ENCODE peak calls at places on chromosomes 6 and 20, in six cellular contexts. One of them, this sample, is unnamed.

GRCh38 chr6:111662192-111662793 is 56.6 kb upstream of the TRAF3IP2 start:
- DNase-seq in psoas muscle: no peak
- DNase-seq in adrenal gland: no peak
- DNase-seq in A549: no peak
- DNase-seq in CD8-positive, alpha-beta T cell: no peak
- DNase-seq in HFF-Myc: no peak
- DNase-seq in this sample: no peak

GRCh38 chr6:113584767-113585166 is 272.4 kb upstream of the MARCKS start:
- DNase-seq in psoas muscle: no peak
- DNase-seq in adrenal gland: no peak
- DNase-seq in A549: no peak
- DNase-seq in CD8-positive, alpha-beta T cell: no peak
- DNase-seq in HFF-Myc: no peak
- DNase-seq in this sample: no peak

GRCh38 chr6:47276377-47276776 is 33.3 kb downstream of the TNFRSF21 start:
- DNase-seq in psoas muscle: no peak
- DNase-seq in adrenal gland: no peak
- DNase-seq in A549: no peak
- DNase-seq in CD8-positive, alpha-beta T cell: no peak
- DNase-seq in HFF-Myc: peak
- DNase-seq in this sample: no peak

GRCh38 chr6:141464490-141464889 is 668.2 kb upstream of the GJE1 start:
- DNase-seq in psoas muscle: no peak
- DNase-seq in adrenal gland: no peak
- DNase-seq in A549: peak
- DNase-seq in CD8-positive, alpha-beta T cell: no peak
- DNase-seq in HFF-Myc: no peak
- DNase-seq in this sample: no peak

GRCh38 chr6:157021267-157022021 is 244.3 kb downstream of the ARID1B start:
- DNase-seq in psoas muscle: peak
- DNase-seq in adrenal gland: peak
- DNase-seq in A549: peak
- DNase-seq in CD8-positive, alpha-beta T cell: peak
- DNase-seq in HFF-Myc: peak
- DNase-seq in this sample: peak

GRCh38 chr20:20443509-20443908 is 75.6 kb downstream of the INSM1 start:
- DNase-seq in psoas muscle: no peak
- DNase-seq in adrenal gland: no peak
- DNase-seq in A549: no peak
- DNase-seq in CD8-positive, alpha-beta T cell: no peak
- DNase-seq in HFF-Myc: no peak
- DNase-seq in this sample: no peak

GRCh38 chr6:27206806-27207205 is 40.7 kb upstream of the PRSS16 start:
- DNase-seq in psoas muscle: no peak
- DNase-seq in adrenal gland: no peak
- DNase-seq in A549: no peak
- DNase-seq in CD8-positive, alpha-beta T cell: no peak
- DNase-seq in HFF-Myc: no peak
- DNase-seq in this sample: no peak

GRCh38 chr6:156777866-156778614 is 862 bp downstream of the ARID1B start:
- DNase-seq in psoas muscle: peak
- DNase-seq in adrenal gland: peak
- DNase-seq in A549: peak
- DNase-seq in CD8-positive, alpha-beta T cell: peak
- DNase-seq in HFF-Myc: no peak
- DNase-seq in this sample: no peak

GRCh38 chr6:144844596-144844995 is 559.5 kb downstream of the UTRN start:
- DNase-seq in psoas muscle: no peak
- DNase-seq in adrenal gland: no peak
- DNase-seq in A549: no peak
- DNase-seq in CD8-positive, alpha-beta T cell: no peak
- DNase-seq in HFF-Myc: no peak
- DNase-seq in this sample: no peak

GRCh38 chr20:48716086-48716485 is 111.7 kb downstream of the PREX1 start:
- DNase-seq in psoas muscle: no peak
- DNase-seq in adrenal gland: no peak
- DNase-seq in A549: no peak
- DNase-seq in CD8-positive, alpha-beta T cell: peak
- DNase-seq in HFF-Myc: no peak
- DNase-seq in this sample: no peak

GRCh38 chr6:36432151-36432633 is 10.5 kb downstream of the PXT1 start:
- DNase-seq in psoas muscle: no peak
- DNase-seq in adrenal gland: no peak
- DNase-seq in A549: no peak
- DNase-seq in CD8-positive, alpha-beta T cell: no peak
- DNase-seq in HFF-Myc: no peak
- DNase-seq in this sample: no peak

GRCh38 chr20:48298851-48299484 is 513.7 kb upstream of the SULF2 start:
- DNase-seq in psoas muscle: no peak
- DNase-seq in adrenal gland: peak
- DNase-seq in A549: peak
- DNase-seq in CD8-positive, alpha-beta T cell: no peak
- DNase-seq in HFF-Myc: peak
- DNase-seq in this sample: no peak

GRCh38 chr20:36305602-36306556 is at the start of gene DLGAP4:
- DNase-seq in psoas muscle: no peak
- DNase-seq in adrenal gland: peak
- DNase-seq in A549: no peak
- DNase-seq in CD8-positive, alpha-beta T cell: no peak
- DNase-seq in HFF-Myc: no peak
- DNase-seq in this sample: no peak

GRCh38 chr20:37519508-37520416 is 1.3 kb upstream of the NNAT start:
- DNase-seq in psoas muscle: peak
- DNase-seq in adrenal gland: peak
- DNase-seq in A549: no peak
- DNase-seq in CD8-positive, alpha-beta T cell: no peak
- DNase-seq in HFF-Myc: no peak
- DNase-seq in this sample: no peak

DNA sequence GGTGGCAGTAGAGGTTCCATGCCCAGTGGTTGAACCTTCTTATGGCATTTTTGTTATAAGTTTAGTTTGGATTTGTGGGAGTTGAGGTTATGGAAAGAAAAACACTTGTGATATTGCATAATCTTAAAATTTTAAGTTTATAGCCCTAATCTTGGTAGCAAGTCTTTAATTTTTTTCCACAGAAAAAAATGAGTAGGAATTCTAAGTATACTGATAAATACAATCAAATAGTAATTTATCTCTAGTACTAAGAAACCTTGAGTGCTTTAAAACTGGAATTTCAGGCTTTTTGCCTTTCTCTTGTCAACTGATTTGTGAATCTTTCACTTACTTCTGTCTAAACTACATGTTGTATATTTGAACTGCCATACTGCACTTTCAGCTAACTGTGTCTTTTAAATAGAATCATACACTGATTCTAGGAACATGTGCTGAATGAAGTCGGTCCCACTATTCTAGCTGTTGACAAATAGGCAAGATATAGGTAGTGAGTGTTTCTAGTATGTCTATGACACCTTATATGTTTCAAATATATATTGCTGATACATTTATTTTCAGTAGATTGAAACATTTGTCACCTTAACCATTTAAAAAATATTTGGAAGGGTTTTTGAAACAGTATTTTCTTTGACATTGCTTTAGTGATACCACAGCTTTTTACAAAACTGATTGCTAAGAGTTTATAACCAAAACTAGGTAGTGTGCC is 2.4 kb downstream of the PARD6B start:
- DNase-seq in psoas muscle: no peak
- DNase-seq in adrenal gland: no peak
- DNase-seq in A549: no peak
- DNase-seq in CD8-positive, alpha-beta T cell: no peak
- DNase-seq in HFF-Myc: no peak
- DNase-seq in this sample: no peak
- H3K4me3 ChIP-seq in psoas muscle: no peak
- H3K4me3 ChIP-seq in adrenal gland: no peak
- H3K4me3 ChIP-seq in A549: peak
- H3K4me3 ChIP-seq in CD8-positive, alpha-beta T cell: no peak
- H3K4me3 ChIP-seq in HFF-Myc: no peak
- H3K4me3 ChIP-seq in this sample: peak

GRCh38 chr20:43915209-43916072 is 789 bp downstream of the TOX2 start:
- DNase-seq in psoas muscle: no peak
- DNase-seq in adrenal gland: peak
- DNase-seq in A549: no peak
- DNase-seq in CD8-positive, alpha-beta T cell: peak
- DNase-seq in HFF-Myc: no peak
- DNase-seq in this sample: no peak

GRCh38 chr20:43917380-43917779 is 2.7 kb downstream of the TOX2 start:
- DNase-seq in psoas muscle: no peak
- DNase-seq in adrenal gland: no peak
- DNase-seq in A549: no peak
- DNase-seq in CD8-positive, alpha-beta T cell: no peak
- DNase-seq in HFF-Myc: no peak
- DNase-seq in this sample: no peak

GRCh38 chr20:43916073-43916874 is 1.6 kb downstream of the TOX2 start:
- DNase-seq in psoas muscle: no peak
- DNase-seq in adrenal gland: no peak
- DNase-seq in A549: no peak
- DNase-seq in CD8-positive, alpha-beta T cell: no peak
- DNase-seq in HFF-Myc: no peak
- DNase-seq in this sample: no peak

GRCh38 chr20:43914697-43915208 is at the start of gene TOX2:
- DNase-seq in psoas muscle: no peak
- DNase-seq in adrenal gland: no peak
- DNase-seq in A549: peak
- DNase-seq in CD8-positive, alpha-beta T cell: peak
- DNase-seq in HFF-Myc: no peak
- DNase-seq in this sample: no peak

DNA sequence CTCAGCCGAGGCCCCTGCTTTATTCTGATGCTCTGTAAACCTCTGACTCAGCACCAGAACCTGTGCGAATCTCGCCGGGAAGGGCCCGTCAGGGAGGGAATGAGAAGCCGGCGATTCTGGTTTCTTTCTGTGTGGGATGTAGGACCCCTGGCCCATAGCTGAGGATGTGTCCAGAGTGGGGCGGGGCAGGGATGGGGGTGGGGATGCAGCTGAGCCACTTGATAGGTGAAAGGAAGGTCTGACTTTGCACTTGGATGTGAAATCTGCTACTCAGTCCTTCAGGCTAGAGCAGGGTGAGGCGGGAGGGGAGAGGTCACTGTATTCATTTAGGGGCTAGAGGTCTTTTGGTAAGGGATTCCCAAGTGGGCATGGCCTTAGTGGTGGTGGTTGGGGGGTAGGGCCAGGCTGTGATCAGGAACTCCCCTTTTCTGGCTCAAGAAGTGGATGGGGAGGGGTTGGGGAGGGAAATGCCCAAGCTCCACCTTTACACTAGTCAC is 2.3 kb downstream of the TOX2 start:
- DNase-seq in psoas muscle: no peak
- DNase-seq in adrenal gland: no peak
- DNase-seq in A549: no peak
- DNase-seq in CD8-positive, alpha-beta T cell: no peak
- DNase-seq in HFF-Myc: no peak
- DNase-seq in this sample: no peak
- H3K4me3 ChIP-seq in psoas muscle: no peak
- H3K4me3 ChIP-seq in adrenal gland: no peak
- H3K4me3 ChIP-seq in A549: no peak
- H3K4me3 ChIP-seq in CD8-positive, alpha-beta T cell: no peak
- H3K4me3 ChIP-seq in HFF-Myc: peak
- H3K4me3 ChIP-seq in this sample: no peak

GRCh38 chr6:75403563-75403962 is 90.0 kb downstream of the FILIP1 start:
- DNase-seq in psoas muscle: no peak
- DNase-seq in adrenal gland: no peak
- DNase-seq in A549: no peak
- DNase-seq in CD8-positive, alpha-beta T cell: no peak
- DNase-seq in HFF-Myc: no peak
- DNase-seq in this sample: no peak
- H3K4me3 ChIP-seq in psoas muscle: no peak
- H3K4me3 ChIP-seq in adrenal gland: no peak
- H3K4me3 ChIP-seq in A549: no peak
- H3K4me3 ChIP-seq in CD8-positive, alpha-beta T cell: no peak
- H3K4me3 ChIP-seq in HFF-Myc: no peak
- H3K4me3 ChIP-seq in this sample: no peak

GRCh38 chr20:43666376-43667328 is at the start of gene MYBL2:
- DNase-seq in psoas muscle: peak
- DNase-seq in adrenal gland: no peak
- DNase-seq in A549: peak
- DNase-seq in CD8-positive, alpha-beta T cell: peak
- DNase-seq in HFF-Myc: no peak
- DNase-seq in this sample: peak
- H3K4me3 ChIP-seq in psoas muscle: peak
- H3K4me3 ChIP-seq in adrenal gland: no peak
- H3K4me3 ChIP-seq in A549: peak
- H3K4me3 ChIP-seq in CD8-positive, alpha-beta T cell: peak
- H3K4me3 ChIP-seq in HFF-Myc: peak
- H3K4me3 ChIP-seq in this sample: peak

DNA sequence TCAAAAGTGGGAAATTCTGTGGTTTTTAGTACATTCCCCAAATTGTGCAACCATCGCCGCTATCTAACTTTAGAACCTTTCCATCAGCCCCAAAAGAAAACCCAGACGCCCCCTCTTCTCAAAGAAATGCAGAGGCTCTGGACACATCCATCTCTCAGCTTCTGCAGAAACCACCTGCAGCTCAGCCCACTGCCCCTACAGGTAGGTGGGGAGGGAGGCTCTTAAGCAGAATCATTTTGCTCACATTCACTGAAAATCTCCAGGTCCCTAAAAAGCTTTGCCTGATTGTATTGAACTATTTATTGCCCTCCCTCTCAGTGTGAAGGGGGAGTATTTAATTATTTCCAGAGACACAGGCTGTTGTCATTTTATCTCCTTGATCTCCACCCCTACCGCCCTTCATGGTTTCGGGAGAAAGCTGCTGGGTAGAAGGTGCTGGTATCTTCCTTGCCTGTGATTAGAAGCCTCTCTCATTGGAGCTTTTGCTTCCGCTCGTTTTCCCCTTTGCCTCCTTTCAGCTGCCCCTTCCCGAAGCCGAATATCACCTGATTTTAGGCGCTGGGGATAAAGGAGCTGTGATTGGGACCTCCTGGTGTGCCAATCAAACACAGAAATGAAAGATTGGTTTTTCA is 68.8 kb upstream of the KCNG1 start:
- DNase-seq in psoas muscle: no peak
- DNase-seq in adrenal gland: no peak
- DNase-seq in A549: no peak
- DNase-seq in CD8-positive, alpha-beta T cell: no peak
- DNase-seq in HFF-Myc: no peak
- DNase-seq in this sample: no peak
- H3K4me3 ChIP-seq in psoas muscle: no peak
- H3K4me3 ChIP-seq in adrenal gland: no peak
- H3K4me3 ChIP-seq in A549: no peak
- H3K4me3 ChIP-seq in CD8-positive, alpha-beta T cell: no peak
- H3K4me3 ChIP-seq in HFF-Myc: no peak
- H3K4me3 ChIP-seq in this sample: no peak

GRCh38 chr6:150038202-150038830 is 13.0 kb upstream of the RAET1L start:
- DNase-seq in psoas muscle: no peak
- DNase-seq in adrenal gland: no peak
- DNase-seq in A549: no peak
- DNase-seq in CD8-positive, alpha-beta T cell: no peak
- DNase-seq in HFF-Myc: no peak
- DNase-seq in this sample: no peak
- H3K4me3 ChIP-seq in psoas muscle: peak
- H3K4me3 ChIP-seq in adrenal gland: no peak
- H3K4me3 ChIP-seq in A549: no peak
- H3K4me3 ChIP-seq in CD8-positive, alpha-beta T cell: peak
- H3K4me3 ChIP-seq in HFF-Myc: no peak
- H3K4me3 ChIP-seq in this sample: peak